ENCODE peak calls at places on chromosomes 6 and 20, in nine cellular contexts. One of them, this sample, is unnamed.

GRCh38 chr6:18154507-18155272 is at the start of gene TPMT:
- DNase-seq in HepG2: no peak
- DNase-seq in HFF-Myc: no peak
- DNase-seq in fibroblast of pulmonary artery: no peak
- DNase-seq in uterus: no peak
- DNase-seq in osteocyte: no peak
- DNase-seq in psoas muscle: peak; percentile 19
- DNase-seq in CD8-positive, alpha-beta T cell: peak; percentile 99
- DNase-seq in ovary: no peak
- DNase-seq in this sample: peak; percentile 98

GRCh38 chr6:126767741-126768140 is 350.7 kb upstream of the RSPO3 start:
- DNase-seq in osteocyte: no peak
- DNase-seq in ovary: no peak
- DNase-seq in HFF-Myc: no peak
- DNase-seq in psoas muscle: no peak
- DNase-seq in fibroblast of pulmonary artery: no peak
- DNase-seq in HepG2: no peak
- DNase-seq in CD8-positive, alpha-beta T cell: no peak
- DNase-seq in uterus: no peak
- DNase-seq in this sample: no peak

GRCh38 chr6:93407186-93407585 is 12.2 kb downstream of the EPHA7 start:
- DNase-seq in fibroblast of pulmonary artery: peak; percentile 80
- DNase-seq in HFF-Myc: no peak
- DNase-seq in ovary: no peak
- DNase-seq in CD8-positive, alpha-beta T cell: no peak
- DNase-seq in osteocyte: no peak
- DNase-seq in HepG2: no peak
- DNase-seq in uterus: no peak
- DNase-seq in psoas muscle: no peak
- DNase-seq in this sample: no peak

GRCh38 chr6:18263561-18264337 is 581 bp downstream of the DEK start:
- DNase-seq in uterus: no peak
- DNase-seq in HepG2: no peak
- DNase-seq in HFF-Myc: no peak
- DNase-seq in osteocyte: no peak
- DNase-seq in fibroblast of pulmonary artery: peak; percentile 62
- DNase-seq in psoas muscle: peak; percentile 79
- DNase-seq in CD8-positive, alpha-beta T cell: peak; percentile 63
- DNase-seq in ovary: peak; percentile 73
- DNase-seq in this sample: peak; percentile 65

GRCh38 chr6:138289739-138290138 is 71.4 kb upstream of the PBOV1 start:
- DNase-seq in osteocyte: no peak
- DNase-seq in ovary: no peak
- DNase-seq in HepG2: peak; percentile 47
- DNase-seq in CD8-positive, alpha-beta T cell: no peak
- DNase-seq in psoas muscle: no peak
- DNase-seq in fibroblast of pulmonary artery: no peak
- DNase-seq in uterus: no peak
- DNase-seq in HFF-Myc: no peak
- DNase-seq in this sample: peak; percentile 38

GRCh38 chr20:330233-331149 is 5.1 kb downstream of the SOX12 start:
- DNase-seq in uterus: peak; percentile 52
- DNase-seq in osteocyte: peak; percentile 86
- DNase-seq in HFF-Myc: no peak
- DNase-seq in CD8-positive, alpha-beta T cell: peak; percentile 75
- DNase-seq in fibroblast of pulmonary artery: peak; percentile 75
- DNase-seq in ovary: peak; percentile 54
- DNase-seq in HepG2: peak; percentile 71
- DNase-seq in psoas muscle: peak; percentile 39
- DNase-seq in this sample: peak; percentile 53

GRCh38 chr6:113318553-113318952 is 538.6 kb upstream of the MARCKS start:
- DNase-seq in HFF-Myc: no peak
- DNase-seq in HepG2: no peak
- DNase-seq in CD8-positive, alpha-beta T cell: no peak
- DNase-seq in fibroblast of pulmonary artery: peak; percentile 11
- DNase-seq in osteocyte: no peak
- DNase-seq in uterus: no peak
- DNase-seq in ovary: no peak
- DNase-seq in psoas muscle: no peak
- DNase-seq in this sample: no peak

GRCh38 chr20:62123450-62124118 is 1.3 kb downstream of the LSM14B start:
- DNase-seq in psoas muscle: no peak
- DNase-seq in HepG2: no peak
- DNase-seq in uterus: no peak
- DNase-seq in ovary: no peak
- DNase-seq in HFF-Myc: no peak
- DNase-seq in osteocyte: no peak
- DNase-seq in fibroblast of pulmonary artery: peak; percentile 44
- DNase-seq in CD8-positive, alpha-beta T cell: no peak
- DNase-seq in this sample: no peak

GRCh38 chr6:129872591-129872990 is 11.5 kb upstream of the TMEM244 start:
- DNase-seq in uterus: no peak
- DNase-seq in HepG2: no peak
- DNase-seq in osteocyte: no peak
- DNase-seq in HFF-Myc: no peak
- DNase-seq in ovary: no peak
- DNase-seq in fibroblast of pulmonary artery: no peak
- DNase-seq in CD8-positive, alpha-beta T cell: no peak
- DNase-seq in psoas muscle: no peak
- DNase-seq in this sample: no peak

GRCh38 chr6:93454533-93454932 is 35.2 kb upstream of the EPHA7 start:
- DNase-seq in osteocyte: no peak
- DNase-seq in HFF-Myc: no peak
- DNase-seq in psoas muscle: no peak
- DNase-seq in fibroblast of pulmonary artery: no peak
- DNase-seq in HepG2: no peak
- DNase-seq in uterus: no peak
- DNase-seq in CD8-positive, alpha-beta T cell: no peak
- DNase-seq in ovary: no peak
- DNase-seq in this sample: no peak

GRCh38 chr6:12572884-12573824 is 143.4 kb upstream of the PHACTR1 start:
- DNase-seq in fibroblast of pulmonary artery: peak; percentile 89
- DNase-seq in HepG2: no peak
- DNase-seq in psoas muscle: no peak
- DNase-seq in uterus: no peak
- DNase-seq in osteocyte: no peak
- DNase-seq in HFF-Myc: peak; percentile 83
- DNase-seq in ovary: no peak
- DNase-seq in CD8-positive, alpha-beta T cell: no peak
- DNase-seq in this sample: no peak

GRCh38 chr20:57620274-57620990 is at the start of gene ZBP1:
- DNase-seq in psoas muscle: no peak
- DNase-seq in HFF-Myc: no peak
- DNase-seq in fibroblast of pulmonary artery: no peak
- DNase-seq in uterus: no peak
- DNase-seq in osteocyte: no peak
- DNase-seq in CD8-positive, alpha-beta T cell: peak; percentile 72
- DNase-seq in ovary: no peak
- DNase-seq in HepG2: no peak
- DNase-seq in this sample: no peak

GRCh38 chr6:145295746-145296145 is 439.6 kb downstream of the EPM2A start:
- DNase-seq in osteocyte: no peak
- DNase-seq in HFF-Myc: no peak
- DNase-seq in ovary: no peak
- DNase-seq in HepG2: no peak
- DNase-seq in uterus: no peak
- DNase-seq in CD8-positive, alpha-beta T cell: no peak
- DNase-seq in fibroblast of pulmonary artery: no peak
- DNase-seq in psoas muscle: no peak
- DNase-seq in this sample: no peak

GRCh38 chr6:42188406-42188805 is 6.3 kb downstream of the GUCA1B start:
- DNase-seq in HFF-Myc: no peak
- DNase-seq in uterus: no peak
- DNase-seq in fibroblast of pulmonary artery: no peak
- DNase-seq in CD8-positive, alpha-beta T cell: no peak
- DNase-seq in HepG2: no peak
- DNase-seq in psoas muscle: no peak
- DNase-seq in ovary: no peak
- DNase-seq in osteocyte: no peak
- DNase-seq in this sample: no peak

GRCh38 chr20:45894797-45895196 is 3.7 kb downstream of the CTSA start:
- DNase-seq in HFF-Myc: no peak
- DNase-seq in CD8-positive, alpha-beta T cell: no peak
- DNase-seq in HepG2: no peak
- DNase-seq in ovary: no peak
- DNase-seq in fibroblast of pulmonary artery: no peak
- DNase-seq in uterus: no peak
- DNase-seq in psoas muscle: no peak
- DNase-seq in osteocyte: no peak
- DNase-seq in this sample: no peak

GRCh38 chr6:150813319-150813992 is 52.0 kb upstream of the MTHFD1L start:
- DNase-seq in CD8-positive, alpha-beta T cell: no peak
- DNase-seq in osteocyte: no peak
- DNase-seq in HepG2: no peak
- DNase-seq in psoas muscle: no peak
- DNase-seq in HFF-Myc: no peak
- DNase-seq in fibroblast of pulmonary artery: peak; percentile 54
- DNase-seq in uterus: no peak
- DNase-seq in ovary: no peak
- DNase-seq in this sample: no peak

GRCh38 chr6:140661691-140662090 is 1287.2 kb upstream of the CITED2 start:
- DNase-seq in osteocyte: no peak
- DNase-seq in HepG2: no peak
- DNase-seq in psoas muscle: no peak
- DNase-seq in HFF-Myc: no peak
- DNase-seq in ovary: no peak
- DNase-seq in CD8-positive, alpha-beta T cell: no peak
- DNase-seq in uterus: no peak
- DNase-seq in fibroblast of pulmonary artery: no peak
- DNase-seq in this sample: no peak

GRCh38 chr20:60254901-60255411 is 296.7 kb downstream of the CDH26 start:
- DNase-seq in ovary: no peak
- DNase-seq in osteocyte: no peak
- DNase-seq in psoas muscle: no peak
- DNase-seq in CD8-positive, alpha-beta T cell: no peak
- DNase-seq in fibroblast of pulmonary artery: no peak
- DNase-seq in uterus: no peak
- DNase-seq in HFF-Myc: no peak
- DNase-seq in HepG2: no peak
- DNase-seq in this sample: no peak

DNA sequence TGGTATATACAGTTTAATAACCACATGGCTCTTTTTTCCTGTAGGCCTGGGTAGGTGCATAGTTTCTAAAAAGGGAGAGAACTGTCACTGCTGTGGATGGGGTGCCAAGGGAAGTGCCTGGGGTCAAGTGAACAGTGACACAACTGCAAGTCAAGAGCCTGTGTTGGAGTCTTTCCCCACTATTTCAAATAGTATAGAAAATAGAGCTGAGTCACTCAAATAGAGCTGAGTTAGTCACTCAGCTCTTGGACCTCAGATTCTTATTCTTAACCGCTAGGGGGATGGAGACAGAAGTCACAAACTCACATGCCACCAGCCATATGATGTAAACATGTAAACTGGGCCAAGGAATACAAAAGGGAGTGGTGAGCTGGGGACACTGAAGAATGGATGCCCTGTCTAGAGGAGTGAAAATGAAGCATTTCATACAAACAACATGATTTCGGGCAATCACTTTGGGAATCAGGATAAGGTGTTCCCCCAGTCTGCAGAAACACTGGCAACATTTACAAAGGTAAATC is 2.1 kb downstream of the NQO2 start:
- DNase-seq in ovary: no peak
- DNase-seq in HFF-Myc: peak; percentile 56
- DNase-seq in CD8-positive, alpha-beta T cell: no peak
- DNase-seq in psoas muscle: no peak
- DNase-seq in fibroblast of pulmonary artery: peak; percentile 83
- DNase-seq in uterus: no peak
- DNase-seq in HepG2: peak; percentile 85
- DNase-seq in osteocyte: no peak
- DNase-seq in this sample: no peak
- TF ChIP-seq CTCF in ovary: no peak
- TF ChIP-seq CTCF in HFF-Myc: peak; percentile 60
- TF ChIP-seq CTCF in CD8-positive, alpha-beta T cell: peak; percentile 21
- TF ChIP-seq CTCF in psoas muscle: peak; percentile 64
- TF ChIP-seq CTCF in fibroblast of pulmonary artery: peak; percentile 64
- TF ChIP-seq CTCF in uterus: no peak
- TF ChIP-seq CTCF in HepG2: peak; percentile 75
- TF ChIP-seq CTCF in osteocyte: peak; percentile 61
- TF ChIP-seq CTCF in this sample: peak; percentile 69

DNA sequence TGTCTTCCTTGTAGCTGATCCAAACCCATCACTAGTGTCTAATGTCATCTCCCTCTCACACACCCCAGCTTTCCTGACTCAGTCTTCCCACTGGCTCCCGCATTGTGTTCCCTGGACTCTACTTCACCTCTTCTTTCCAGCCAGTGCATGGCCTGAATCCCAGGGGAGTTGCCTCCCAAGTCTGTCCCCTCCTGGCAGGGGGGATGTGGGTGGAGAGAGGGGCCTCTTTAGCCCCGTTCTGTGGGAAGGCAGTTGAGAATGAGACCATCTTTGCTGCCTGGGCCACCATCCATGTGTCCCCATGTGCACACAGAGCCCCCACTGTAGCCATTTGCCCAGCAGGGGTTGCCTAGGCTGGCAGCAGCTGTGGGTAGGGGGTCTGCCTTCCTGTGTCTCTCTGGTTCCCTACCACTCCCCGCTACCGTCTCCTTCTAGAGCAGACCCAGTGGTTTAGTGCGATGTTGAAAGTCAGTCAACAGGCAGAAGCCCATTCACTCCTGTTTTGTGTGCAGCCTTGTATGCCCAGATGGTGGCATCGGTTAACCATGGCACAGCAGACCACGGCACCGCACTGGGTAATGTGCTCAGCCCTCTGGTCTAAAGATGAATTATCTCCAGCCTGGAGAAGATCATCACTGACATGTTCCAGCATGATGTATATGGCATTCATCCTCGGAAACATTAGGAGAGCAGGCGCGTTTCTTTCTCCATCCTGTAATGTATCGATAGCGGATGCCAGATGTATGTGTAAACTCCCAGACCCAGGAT is 178.8 kb upstream of the SNX9 start:
- DNase-seq in psoas muscle: no peak
- DNase-seq in HFF-Myc: no peak
- DNase-seq in fibroblast of pulmonary artery: peak; percentile 24
- DNase-seq in HepG2: no peak
- DNase-seq in ovary: no peak
- DNase-seq in uterus: no peak
- DNase-seq in osteocyte: no peak
- DNase-seq in CD8-positive, alpha-beta T cell: no peak
- DNase-seq in this sample: no peak
- TF ChIP-seq CTCF in psoas muscle: no peak
- TF ChIP-seq CTCF in HFF-Myc: peak; percentile 31
- TF ChIP-seq CTCF in fibroblast of pulmonary artery: no peak
- TF ChIP-seq CTCF in HepG2: peak; percentile 62
- TF ChIP-seq CTCF in ovary: no peak
- TF ChIP-seq CTCF in uterus: no peak
- TF ChIP-seq CTCF in osteocyte: peak; percentile 50
- TF ChIP-seq CTCF in CD8-positive, alpha-beta T cell: no peak
- TF ChIP-seq CTCF in this sample: no peak

GRCh38 chr6:81752084-81752968 is at the start of gene TENT5A:
- DNase-seq in ovary: peak; percentile 96
- DNase-seq in CD8-positive, alpha-beta T cell: peak; percentile 88
- DNase-seq in HepG2: peak; percentile 83
- DNase-seq in uterus: peak; percentile 93
- DNase-seq in fibroblast of pulmonary artery: peak; percentile 90
- DNase-seq in psoas muscle: peak; percentile 93
- DNase-seq in osteocyte: peak; percentile 96
- DNase-seq in HFF-Myc: no peak
- DNase-seq in this sample: peak; percentile 81
- TF ChIP-seq CTCF in ovary: peak; percentile 19
- TF ChIP-seq CTCF in CD8-positive, alpha-beta T cell: no peak
- TF ChIP-seq CTCF in HepG2: peak; percentile 48
- TF ChIP-seq CTCF in uterus: no peak
- TF ChIP-seq CTCF in fibroblast of pulmonary artery: no peak
- TF ChIP-seq CTCF in psoas muscle: peak; percentile 7
- TF ChIP-seq CTCF in osteocyte: no peak
- TF ChIP-seq CTCF in HFF-Myc: no peak
- TF ChIP-seq CTCF in this sample: no peak

GRCh38 chr6:107977283-107977682 is 19.3 kb upstream of the SEC63 start:
- DNase-seq in HepG2: no peak
- DNase-seq in osteocyte: no peak
- DNase-seq in uterus: no peak
- DNase-seq in fibroblast of pulmonary artery: peak; percentile 61
- DNase-seq in ovary: no peak
- DNase-seq in HFF-Myc: no peak
- DNase-seq in psoas muscle: no peak
- DNase-seq in CD8-positive, alpha-beta T cell: no peak
- DNase-seq in this sample: peak; percentile 11
- TF ChIP-seq CTCF in HepG2: peak; percentile 57
- TF ChIP-seq CTCF in osteocyte: peak; percentile 67
- TF ChIP-seq CTCF in uterus: no peak
- TF ChIP-seq CTCF in fibroblast of pulmonary artery: peak; percentile 49
- TF ChIP-seq CTCF in ovary: peak; percentile 59
- TF ChIP-seq CTCF in HFF-Myc: peak; percentile 38
- TF ChIP-seq CTCF in psoas muscle: peak; percentile 33
- TF ChIP-seq CTCF in CD8-positive, alpha-beta T cell: no peak
- TF ChIP-seq CTCF in this sample: peak; percentile 59